ENCODE peak calls at places on chromosomes 13 and 19, in eight cellular contexts. One of them, this sample, is unnamed.
A peak's percentile ranks its signal among the peaks of the same experiment; 100 is the strongest.

GRCh38 chr13:74133657-74134201 is 475 bp downstream of the KLF12 start:
- DNase-seq in NCI-H1436: peak; percentile 91
- DNase-seq in GM20000: peak; percentile 85
- DNase-seq in smooth muscle cell of the brain vasculature: peak; percentile 85
- DNase-seq in AG20443: peak; percentile 80
- DNase-seq in A172: peak; percentile 66
- DNase-seq in caudate nucleus: peak; percentile 71
- DNase-seq in activated naive CD8-positive, alpha-beta T cell treated with anti-CD3 and anti-CD28 coated beads, Interleukin-2, amount 50 U/mL, for 24 hours: peak; percentile 84
- DNase-seq in this sample: peak; percentile 96

GRCh38 chr19:18589380-18590272 is 1.0 kb downstream of the REX1BD start:
- DNase-seq in smooth muscle cell of the brain vasculature: no peak
- DNase-seq in A172: no peak
- DNase-seq in caudate nucleus: peak; percentile 73
- DNase-seq in GM20000: peak; percentile 81
- DNase-seq in NCI-H1436: peak; percentile 38
- DNase-seq in AG20443: peak; percentile 82
- DNase-seq in activated naive CD8-positive, alpha-beta T cell treated with anti-CD3 and anti-CD28 coated beads, Interleukin-2, amount 50 U/mL, for 24 hours: peak; percentile 68
- DNase-seq in this sample: peak; percentile 80

GRCh38 chr13:34931572-34931971 is 10.5 kb upstream of the NBEA start:
- DNase-seq in smooth muscle cell of the brain vasculature: no peak
- DNase-seq in NCI-H1436: no peak
- DNase-seq in activated naive CD8-positive, alpha-beta T cell treated with anti-CD3 and anti-CD28 coated beads, Interleukin-2, amount 50 U/mL, for 24 hours: no peak
- DNase-seq in GM20000: no peak
- DNase-seq in AG20443: no peak
- DNase-seq in caudate nucleus: no peak
- DNase-seq in A172: peak; percentile 45
- DNase-seq in this sample: no peak

GRCh38 chr13:61029064-61029463 is 386.6 kb downstream of the PCDH20 start:
- DNase-seq in AG20443: no peak
- DNase-seq in smooth muscle cell of the brain vasculature: no peak
- DNase-seq in caudate nucleus: no peak
- DNase-seq in A172: no peak
- DNase-seq in GM20000: no peak
- DNase-seq in activated naive CD8-positive, alpha-beta T cell treated with anti-CD3 and anti-CD28 coated beads, Interleukin-2, amount 50 U/mL, for 24 hours: no peak
- DNase-seq in NCI-H1436: no peak
- DNase-seq in this sample: peak; percentile 53

GRCh38 chr19:41887711-41888382 is 4.9 kb downstream of the ARHGEF1 start:
- DNase-seq in activated naive CD8-positive, alpha-beta T cell treated with anti-CD3 and anti-CD28 coated beads, Interleukin-2, amount 50 U/mL, for 24 hours: peak; percentile 89
- DNase-seq in smooth muscle cell of the brain vasculature: no peak
- DNase-seq in A172: peak; percentile 95
- DNase-seq in AG20443: no peak
- DNase-seq in GM20000: peak; percentile 77
- DNase-seq in NCI-H1436: peak; percentile 13
- DNase-seq in caudate nucleus: peak; percentile 26
- DNase-seq in this sample: peak; percentile 90

GRCh38 chr13:52011690-52012511 is at the start of gene ALG11:
- DNase-seq in caudate nucleus: peak; percentile 98
- DNase-seq in smooth muscle cell of the brain vasculature: peak; percentile 94
- DNase-seq in NCI-H1436: peak; percentile 93
- DNase-seq in AG20443: peak; percentile 99
- DNase-seq in GM20000: peak; percentile 98
- DNase-seq in A172: peak; percentile 96
- DNase-seq in activated naive CD8-positive, alpha-beta T cell treated with anti-CD3 and anti-CD28 coated beads, Interleukin-2, amount 50 U/mL, for 24 hours: peak; percentile 99
- DNase-seq in this sample: peak; percentile 99

GRCh38 chr19:55369651-55370304 is 485 bp downstream of the IL11 start:
- DNase-seq in AG20443: peak; percentile 94
- DNase-seq in A172: peak; percentile 78
- DNase-seq in NCI-H1436: peak; percentile 30
- DNase-seq in caudate nucleus: no peak
- DNase-seq in activated naive CD8-positive, alpha-beta T cell treated with anti-CD3 and anti-CD28 coated beads, Interleukin-2, amount 50 U/mL, for 24 hours: peak; percentile 50
- DNase-seq in smooth muscle cell of the brain vasculature: no peak
- DNase-seq in GM20000: peak; percentile 72
- DNase-seq in this sample: no peak

GRCh38 chr19:44643605-44644390 is at the start of gene PVR:
- DNase-seq in activated naive CD8-positive, alpha-beta T cell treated with anti-CD3 and anti-CD28 coated beads, Interleukin-2, amount 50 U/mL, for 24 hours: peak; percentile 61
- DNase-seq in A172: peak; percentile 77
- DNase-seq in smooth muscle cell of the brain vasculature: no peak
- DNase-seq in AG20443: peak; percentile 98
- DNase-seq in caudate nucleus: peak; percentile 66
- DNase-seq in GM20000: peak; percentile 68
- DNase-seq in NCI-H1436: peak; percentile 58
- DNase-seq in this sample: peak; percentile 32

GRCh38 chr13:27425151-27425917 is 915 bp downstream of the GTF3A start:
- DNase-seq in A172: no peak
- DNase-seq in smooth muscle cell of the brain vasculature: no peak
- DNase-seq in activated naive CD8-positive, alpha-beta T cell treated with anti-CD3 and anti-CD28 coated beads, Interleukin-2, amount 50 U/mL, for 24 hours: peak; percentile 35
- DNase-seq in AG20443: no peak
- DNase-seq in GM20000: peak; percentile 20
- DNase-seq in caudate nucleus: no peak
- DNase-seq in NCI-H1436: no peak
- DNase-seq in this sample: peak; percentile 7

GRCh38 chr19:48703316-48703715 is 7.5 kb downstream of the FUT2 start:
- DNase-seq in AG20443: no peak
- DNase-seq in caudate nucleus: no peak
- DNase-seq in activated naive CD8-positive, alpha-beta T cell treated with anti-CD3 and anti-CD28 coated beads, Interleukin-2, amount 50 U/mL, for 24 hours: no peak
- DNase-seq in NCI-H1436: no peak
- DNase-seq in A172: no peak
- DNase-seq in GM20000: no peak
- DNase-seq in smooth muscle cell of the brain vasculature: no peak
- DNase-seq in this sample: no peak

GRCh38 chr13:23455401-23456185 is 22.1 kb upstream of the SACS start:
- DNase-seq in activated naive CD8-positive, alpha-beta T cell treated with anti-CD3 and anti-CD28 coated beads, Interleukin-2, amount 50 U/mL, for 24 hours: no peak
- DNase-seq in GM20000: no peak
- DNase-seq in caudate nucleus: no peak
- DNase-seq in NCI-H1436: no peak
- DNase-seq in smooth muscle cell of the brain vasculature: no peak
- DNase-seq in A172: no peak
- DNase-seq in AG20443: no peak
- DNase-seq in this sample: no peak

GRCh38 chr19:30160996-30161655 is 211.1 kb upstream of the ZNF536 start:
- DNase-seq in GM20000: no peak
- DNase-seq in activated naive CD8-positive, alpha-beta T cell treated with anti-CD3 and anti-CD28 coated beads, Interleukin-2, amount 50 U/mL, for 24 hours: no peak
- DNase-seq in AG20443: no peak
- DNase-seq in smooth muscle cell of the brain vasculature: no peak
- DNase-seq in NCI-H1436: no peak
- DNase-seq in A172: no peak
- DNase-seq in caudate nucleus: no peak
- DNase-seq in this sample: no peak

GRCh38 chr19:41096353-41096752 is 8.1 kb downstream of the CYP2A13 start:
- DNase-seq in NCI-H1436: no peak
- DNase-seq in activated naive CD8-positive, alpha-beta T cell treated with anti-CD3 and anti-CD28 coated beads, Interleukin-2, amount 50 U/mL, for 24 hours: no peak
- DNase-seq in GM20000: peak; percentile 6
- DNase-seq in A172: no peak
- DNase-seq in caudate nucleus: no peak
- DNase-seq in smooth muscle cell of the brain vasculature: no peak
- DNase-seq in AG20443: no peak
- DNase-seq in this sample: no peak

GRCh38 chr13:45047394-45048328 is 58.3 kb downstream of the GPALPP1 start:
- DNase-seq in smooth muscle cell of the brain vasculature: peak; percentile 55
- DNase-seq in NCI-H1436: peak; percentile 38
- DNase-seq in A172: peak; percentile 78
- DNase-seq in AG20443: peak; percentile 89
- DNase-seq in caudate nucleus: peak; percentile 84
- DNase-seq in GM20000: peak; percentile 76
- DNase-seq in activated naive CD8-positive, alpha-beta T cell treated with anti-CD3 and anti-CD28 coated beads, Interleukin-2, amount 50 U/mL, for 24 hours: peak; percentile 79
- DNase-seq in this sample: peak; percentile 88

GRCh38 chr19:39915101-39915847 is 19.2 kb downstream of the FCGBP start:
- DNase-seq in AG20443: peak; percentile 8
- DNase-seq in NCI-H1436: no peak
- DNase-seq in smooth muscle cell of the brain vasculature: no peak
- DNase-seq in activated naive CD8-positive, alpha-beta T cell treated with anti-CD3 and anti-CD28 coated beads, Interleukin-2, amount 50 U/mL, for 24 hours: no peak
- DNase-seq in caudate nucleus: no peak
- DNase-seq in A172: no peak
- DNase-seq in GM20000: no peak
- DNase-seq in this sample: no peak

GRCh38 chr19:45280471-45280961 is 29.4 kb downstream of the MARK4 start:
- DNase-seq in caudate nucleus: peak; percentile 44
- DNase-seq in A172: no peak
- DNase-seq in smooth muscle cell of the brain vasculature: no peak
- DNase-seq in activated naive CD8-positive, alpha-beta T cell treated with anti-CD3 and anti-CD28 coated beads, Interleukin-2, amount 50 U/mL, for 24 hours: no peak
- DNase-seq in GM20000: no peak
- DNase-seq in AG20443: no peak
- DNase-seq in NCI-H1436: no peak
- DNase-seq in this sample: no peak

GRCh38 chr19:31518216-31518615 is 169.0 kb upstream of the TSHZ3 start:
- DNase-seq in smooth muscle cell of the brain vasculature: no peak
- DNase-seq in caudate nucleus: no peak
- DNase-seq in AG20443: no peak
- DNase-seq in GM20000: no peak
- DNase-seq in activated naive CD8-positive, alpha-beta T cell treated with anti-CD3 and anti-CD28 coated beads, Interleukin-2, amount 50 U/mL, for 24 hours: no peak
- DNase-seq in A172: no peak
- DNase-seq in NCI-H1436: no peak
- DNase-seq in this sample: no peak

GRCh38 chr13:111623170-111623569 is 302.7 kb downstream of the TEX29 start:
- DNase-seq in AG20443: no peak
- DNase-seq in activated naive CD8-positive, alpha-beta T cell treated with anti-CD3 and anti-CD28 coated beads, Interleukin-2, amount 50 U/mL, for 24 hours: no peak
- DNase-seq in smooth muscle cell of the brain vasculature: no peak
- DNase-seq in caudate nucleus: no peak
- DNase-seq in NCI-H1436: no peak
- DNase-seq in GM20000: no peak
- DNase-seq in A172: no peak
- DNase-seq in this sample: no peak